ENCODE peak calls at places on chromosomes 12 and 14, in nine cellular contexts. W is A549, K is suprapubic skin, F is transverse colon, S is SK-N-SH, P is tibial nerve, Z is sigmoid colon, R is stomach, L is GM12878. A is an unnamed sample.

GRCh38 chr12:79891506-79892162 is 43.3 kb downstream of the PPP1R12A start:
- DNase-seq in S (no peak), P (no peak), L (no peak), W (no peak), F (no peak), K (no peak), Z (no peak), R (no peak), A (no peak)

GRCh38 chr14:32507029-32507984 is 178.2 kb downstream of the AKAP6 start:
- DNase-seq in Z (no peak), S (no peak), W (peak; percentile 51), L (no peak), F (no peak), K (no peak), P (no peak), R (no peak), A (no peak)

GRCh38 chr14:102983496-102983895 is 61.0 kb downstream of the AMN start:
- DNase-seq in F (no peak), P (no peak), Z (peak; percentile 39), S (no peak), R (no peak), K (no peak), L (no peak), W (no peak), A (no peak)

GRCh38 chr12:75661927-75662326 is 150.5 kb upstream of the KRR1 start:
- DNase-seq in Z (no peak), W (no peak), K (no peak), P (no peak), R (no peak), S (no peak), F (no peak), L (no peak), A (no peak)

GRCh38 chr12:67482751-67483661 is 165.5 kb upstream of the DYRK2 start:
- DNase-seq in K (no peak), L (peak; percentile 66), P (peak; percentile 55), F (peak; percentile 76), W (no peak), S (peak; percentile 3), Z (peak; percentile 91), R (peak; percentile 71), A (peak; percentile 22)

GRCh38 chr12:63900922-63901793 is 56.7 kb downstream of the SRGAP1 start:
- DNase-seq in W (peak; percentile 89), Z (no peak), F (no peak), K (no peak), R (no peak), S (no peak), P (no peak), L (no peak), A (no peak)

GRCh38 chr12:94689002-94689645 is 38.8 kb upstream of the TMCC3 start:
- DNase-seq in L (no peak), S (no peak), P (no peak), Z (no peak), K (no peak), W (no peak), F (no peak), R (no peak), A (no peak)

GRCh38 chr12:26690601-26691000 is 142.4 kb downstream of the ITPR2 start:
- DNase-seq in K (no peak), S (no peak), W (no peak), F (no peak), L (no peak), Z (no peak), R (no peak), P (no peak), A (no peak)

GRCh38 chr12:76284816-76285750 is 63.1 kb downstream of the BBS10 start:
- DNase-seq in P (no peak), Z (no peak), F (no peak), R (no peak), W (peak; percentile 19), K (no peak), S (no peak), L (no peak), A (no peak)

GRCh38 chr12:6052940-6053329 is 71.5 kb downstream of the VWF start:
- DNase-seq in P (no peak), K (no peak), R (no peak), S (no peak), Z (no peak), F (no peak), W (no peak), L (no peak), A (no peak)

GRCh38 chr14:71242237-71242748 is 335.0 kb downstream of the PCNX1 start:
- DNase-seq in L (no peak), P (no peak), R (no peak), K (no peak), Z (no peak), S (peak; percentile 75), F (no peak), W (no peak), A (no peak)

GRCh38 chr12:19605720-19606119 is 166.4 kb downstream of the AEBP2 start:
- DNase-seq in P (no peak), S (no peak), L (no peak), K (no peak), Z (no peak), W (peak; percentile 17), F (no peak), R (no peak), A (no peak)

DNA sequence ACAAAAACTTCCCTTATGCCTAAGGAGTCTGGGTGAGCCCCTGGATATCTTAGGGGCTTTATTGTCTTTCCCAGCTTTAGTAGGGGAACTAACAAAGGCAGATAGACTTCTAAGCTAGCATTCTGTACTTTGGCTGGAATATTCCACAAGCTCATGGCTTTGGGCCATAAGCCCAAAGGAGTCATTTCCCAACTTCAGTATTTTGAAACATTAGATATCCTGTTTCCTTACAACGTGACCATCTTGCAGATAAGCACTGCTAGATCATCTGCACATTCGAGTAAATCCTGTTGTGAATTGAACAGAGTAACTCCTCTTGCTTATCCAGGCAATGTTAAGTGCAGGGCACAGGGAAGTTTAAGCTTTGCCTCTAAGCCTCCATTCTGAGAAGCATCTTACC is 70.6 kb upstream of the ACTN1 start:
- DNase-seq in P (no peak), W (no peak), L (no peak), F (no peak), Z (peak; percentile 78), K (no peak), R (no peak), S (no peak), A (no peak)
- H3K27ac ChIP-seq in P (no peak overlapping the region), W (peak overlapping the region; percentile 69), L (no peak overlapping the region), F (peak overlapping the region; percentile 76), Z (peak overlapping the region; percentile 72), K (peak overlapping the region; percentile 63), R (peak overlapping the region; percentile 66), S (peak overlapping the region; percentile 43), A (no peak overlapping the region)

DNA sequence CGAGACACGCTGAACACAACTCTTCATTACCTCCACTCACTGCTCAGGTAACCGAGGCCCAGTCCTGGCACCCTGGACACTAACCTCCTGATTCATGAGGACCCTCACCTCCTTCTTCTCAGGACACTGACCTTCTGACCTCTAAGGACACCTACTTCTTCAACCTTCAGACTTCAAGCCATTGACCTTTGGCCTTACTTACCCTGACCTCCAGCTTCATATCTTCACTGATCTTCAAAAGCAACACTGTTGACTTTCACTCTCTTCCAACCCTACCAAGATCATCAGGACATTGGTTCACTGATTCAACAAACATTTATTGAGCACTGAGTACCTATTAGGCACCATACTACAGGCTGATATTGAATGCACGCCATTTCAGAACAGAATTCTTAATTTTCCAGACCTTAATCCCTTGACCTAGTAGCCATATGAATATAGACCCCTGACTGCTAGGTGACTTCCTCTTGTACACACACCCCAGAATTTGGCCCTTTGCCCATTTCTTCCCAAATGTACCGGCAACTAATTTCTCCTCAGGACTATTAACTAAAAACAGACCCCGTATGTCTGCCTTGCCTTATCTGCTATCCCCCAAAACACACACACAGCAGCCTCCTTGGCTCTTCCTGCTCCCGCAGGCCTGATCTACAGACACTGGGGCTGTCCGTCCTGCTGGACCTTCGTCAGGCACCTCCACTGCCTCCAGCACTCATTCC is 5.8 kb downstream of the ARHGEF40 start:
- DNase-seq in P (no peak), L (no peak), Z (no peak), K (no peak), S (peak; percentile 52), W (no peak), R (no peak), F (no peak), A (no peak)
- TF ChIP-seq EP300 in P (no peak), L (no peak), Z (no peak), K (no peak), S (no peak), W (no peak), R (no peak), F (no peak), A (no peak)

GRCh38 chr14:101894365-101895113 is 69.8 kb upstream of the DYNC1H1 start:
- DNase-seq in L (no peak), W (no peak), K (no peak), P (no peak), F (peak; percentile 5), S (no peak), Z (no peak), R (no peak), A (no peak)

GRCh38 chr14:101895256-101895655 is 69.1 kb upstream of the DYNC1H1 start:
- DNase-seq in R (no peak), K (no peak), L (no peak), P (no peak), W (no peak), S (no peak), F (peak; percentile 9), Z (no peak), A (no peak)

GRCh38 chr14:101898416-101898815 is 66.0 kb upstream of the DYNC1H1 start:
- DNase-seq in Z (peak; percentile 57), L (no peak), F (no peak), R (no peak), P (no peak), K (no peak), W (no peak), S (no peak), A (no peak)

GRCh38 chr14:101899263-101899662 is 65.1 kb upstream of the DYNC1H1 start:
- DNase-seq in K (no peak), L (no peak), R (no peak), W (no peak), F (no peak), P (no peak), S (no peak), Z (no peak), A (no peak)

GRCh38 chr14:101897326-101897725 is 67.0 kb upstream of the DYNC1H1 start:
- DNase-seq in S (no peak), F (no peak), P (no peak), K (no peak), Z (no peak), R (no peak), W (no peak), L (no peak), A (no peak)
- H3K27ac ChIP-seq in S (no peak overlapping the region), F (no peak overlapping the region), P (no peak overlapping the region), K (no peak overlapping the region), Z (no peak overlapping the region), R (no peak overlapping the region), W (no peak overlapping the region), L (no peak overlapping the region), A (no peak overlapping the region)

DNA sequence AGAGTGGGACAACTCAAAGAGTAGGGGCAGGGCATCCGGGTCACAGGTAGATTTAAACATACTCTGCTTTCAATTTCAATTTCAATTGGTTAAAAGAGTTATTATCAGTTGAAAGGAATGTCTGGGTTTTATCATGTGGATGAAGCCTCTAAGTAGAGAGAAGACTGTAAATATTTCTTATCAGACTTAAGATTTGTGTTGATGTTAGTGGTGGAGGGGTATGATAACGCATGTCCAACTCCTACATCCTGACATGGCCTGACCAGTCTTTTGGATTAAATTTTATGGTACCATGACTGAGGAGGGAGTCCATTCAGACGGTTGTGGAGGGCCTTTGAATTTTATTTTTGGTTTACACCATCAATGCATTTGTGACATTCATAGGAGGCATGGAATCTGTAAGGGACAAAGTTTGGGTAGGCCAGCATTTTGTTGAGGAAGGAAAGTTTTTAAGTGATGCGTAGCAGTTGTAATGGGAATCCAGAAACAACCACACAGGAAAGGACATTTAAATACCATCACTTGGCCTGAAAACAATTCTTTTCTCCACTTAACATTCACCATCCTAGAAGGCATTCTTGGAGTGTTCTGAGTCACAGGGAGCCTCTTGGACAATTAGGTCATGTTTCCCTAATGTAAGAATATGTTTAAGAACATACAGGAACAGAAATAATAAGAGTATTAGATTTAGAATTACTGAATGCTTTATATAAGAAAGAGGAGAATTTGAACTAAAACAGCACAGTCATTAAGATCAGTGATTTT is 371.9 kb downstream of the ATP23 start:
- DNase-seq in K (no peak), F (no peak), Z (no peak), P (no peak), R (no peak), W (no peak), S (no peak), L (no peak), A (no peak)
- TF ChIP-seq EP300 in K (no peak), F (no peak), Z (no peak), P (no peak), R (no peak), W (no peak), S (no peak), L (no peak), A (no peak)

A was measured in ovary.